ENCODE peak calls at places on chromosome 11, in five cellular contexts. One of them, this sample, is unnamed.

GRCh38 chr11:122724520-122724919 is 69.0 kb downstream of the UBASH3B start:
- DNase-seq in CD8-positive, alpha-beta memory T cell: no peak
- DNase-seq in neuronal stem cell: no peak
- DNase-seq in WERI-Rb-1: no peak
- DNase-seq in PC-3: no peak
- DNase-seq in this sample: no peak

GRCh38 chr11:2796508-2797180 is 88.9 kb downstream of the CDKN1C start:
- DNase-seq in CD8-positive, alpha-beta memory T cell: peak
- DNase-seq in neuronal stem cell: no peak
- DNase-seq in WERI-Rb-1: peak
- DNase-seq in PC-3: no peak
- DNase-seq in this sample: peak

GRCh38 chr11:10528121-10528520 is 12.9 kb downstream of the RNF141 start:
- DNase-seq in CD8-positive, alpha-beta memory T cell: no peak
- DNase-seq in neuronal stem cell: no peak
- DNase-seq in WERI-Rb-1: no peak
- DNase-seq in PC-3: no peak
- DNase-seq in this sample: no peak

GRCh38 chr11:134949716-134950115 is 537.7 kb upstream of the B3GAT1 start:
- DNase-seq in CD8-positive, alpha-beta memory T cell: no peak
- DNase-seq in neuronal stem cell: no peak
- DNase-seq in WERI-Rb-1: no peak
- DNase-seq in PC-3: no peak
- DNase-seq in this sample: no peak

GRCh38 chr11:66864924-66865697 is 8.2 kb downstream of the LRFN4 start:
- DNase-seq in CD8-positive, alpha-beta memory T cell: no peak
- DNase-seq in neuronal stem cell: no peak
- DNase-seq in WERI-Rb-1: no peak
- DNase-seq in PC-3: no peak
- DNase-seq in this sample: no peak

GRCh38 chr11:77407613-77408012 is 66.3 kb downstream of the PAK1 start:
- DNase-seq in CD8-positive, alpha-beta memory T cell: no peak
- DNase-seq in neuronal stem cell: no peak
- DNase-seq in WERI-Rb-1: no peak
- DNase-seq in PC-3: peak
- DNase-seq in this sample: peak

GRCh38 chr11:31412946-31413345 is 43.3 kb downstream of the DNAJC24 start:
- DNase-seq in CD8-positive, alpha-beta memory T cell: no peak
- DNase-seq in neuronal stem cell: no peak
- DNase-seq in WERI-Rb-1: no peak
- DNase-seq in PC-3: peak
- DNase-seq in this sample: no peak

GRCh38 chr11:20261526-20261925 is 101.3 kb upstream of the DBX1 start:
- DNase-seq in CD8-positive, alpha-beta memory T cell: no peak
- DNase-seq in neuronal stem cell: no peak
- DNase-seq in WERI-Rb-1: no peak
- DNase-seq in PC-3: no peak
- DNase-seq in this sample: no peak

GRCh38 chr11:71138737-71139425 is 113.5 kb downstream of the SHANK2 start:
- DNase-seq in CD8-positive, alpha-beta memory T cell: no peak
- DNase-seq in neuronal stem cell: peak
- DNase-seq in WERI-Rb-1: no peak
- DNase-seq in PC-3: no peak
- DNase-seq in this sample: no peak

GRCh38 chr11:123550620-123550917 is 103.9 kb downstream of the SCN3B start:
- DNase-seq in CD8-positive, alpha-beta memory T cell: no peak
- DNase-seq in neuronal stem cell: no peak
- DNase-seq in WERI-Rb-1: no peak
- DNase-seq in PC-3: no peak
- DNase-seq in this sample: no peak

GRCh38 chr11:115958089-115959000 is 454.1 kb upstream of the CADM1 start:
- DNase-seq in CD8-positive, alpha-beta memory T cell: no peak
- DNase-seq in neuronal stem cell: no peak
- DNase-seq in WERI-Rb-1: no peak
- DNase-seq in PC-3: no peak
- DNase-seq in this sample: no peak

GRCh38 chr11:126277322-126277721 is 5.6 kb upstream of the TIRAP start:
- DNase-seq in CD8-positive, alpha-beta memory T cell: no peak
- DNase-seq in neuronal stem cell: no peak
- DNase-seq in WERI-Rb-1: no peak
- DNase-seq in PC-3: no peak
- DNase-seq in this sample: peak

GRCh38 chr11:3949132-3949531 is 93.7 kb downstream of the STIM1 start:
- DNase-seq in CD8-positive, alpha-beta memory T cell: peak
- DNase-seq in neuronal stem cell: no peak
- DNase-seq in WERI-Rb-1: no peak
- DNase-seq in PC-3: no peak
- DNase-seq in this sample: no peak

GRCh38 chr11:113796663-113797259 is 17.2 kb downstream of the CLDN25 start:
- DNase-seq in CD8-positive, alpha-beta memory T cell: no peak
- DNase-seq in neuronal stem cell: no peak
- DNase-seq in WERI-Rb-1: peak
- DNase-seq in PC-3: peak
- DNase-seq in this sample: no peak

GRCh38 chr11:10856689-10857603 is 907 bp downstream of the ZBED5 start:
- DNase-seq in CD8-positive, alpha-beta memory T cell: no peak
- DNase-seq in neuronal stem cell: peak
- DNase-seq in WERI-Rb-1: peak
- DNase-seq in PC-3: peak
- DNase-seq in this sample: peak

GRCh38 chr11:57977709-57978108 is 46.0 kb upstream of the OR9Q1 start:
- DNase-seq in CD8-positive, alpha-beta memory T cell: no peak
- DNase-seq in neuronal stem cell: no peak
- DNase-seq in WERI-Rb-1: no peak
- DNase-seq in PC-3: no peak
- DNase-seq in this sample: no peak

GRCh38 chr11:36365937-36366336 is 69.8 kb downstream of the PRR5L start:
- DNase-seq in CD8-positive, alpha-beta memory T cell: no peak
- DNase-seq in neuronal stem cell: no peak
- DNase-seq in WERI-Rb-1: no peak
- DNase-seq in PC-3: no peak
- DNase-seq in this sample: no peak

GRCh38 chr11:2462092-2462985 is 17.5 kb downstream of the KCNQ1 start:
- DNase-seq in CD8-positive, alpha-beta memory T cell: no peak
- DNase-seq in neuronal stem cell: no peak
- DNase-seq in WERI-Rb-1: no peak
- DNase-seq in PC-3: no peak
- DNase-seq in this sample: no peak

GRCh38 chr11:65008016-65008415 is 5.9 kb upstream of the ARL2 start:
- DNase-seq in CD8-positive, alpha-beta memory T cell: no peak
- DNase-seq in neuronal stem cell: no peak
- DNase-seq in WERI-Rb-1: no peak
- DNase-seq in PC-3: peak
- DNase-seq in this sample: no peak

GRCh38 chr11:73980001-73980960 is 2.4 kb downstream of the UCP2 start:
- DNase-seq in CD8-positive, alpha-beta memory T cell: peak
- DNase-seq in neuronal stem cell: no peak
- DNase-seq in WERI-Rb-1: no peak
- DNase-seq in PC-3: peak
- DNase-seq in this sample: no peak

GRCh38 chr11:94895971-94896370 is 77.4 kb downstream of the CWC15 start:
- DNase-seq in CD8-positive, alpha-beta memory T cell: no peak
- DNase-seq in neuronal stem cell: no peak
- DNase-seq in WERI-Rb-1: no peak
- DNase-seq in PC-3: peak
- DNase-seq in this sample: no peak

GRCh38 chr11:114317738-114318137 is 21.5 kb downstream of the NNMT start:
- DNase-seq in CD8-positive, alpha-beta memory T cell: no peak
- DNase-seq in neuronal stem cell: peak
- DNase-seq in WERI-Rb-1: peak
- DNase-seq in PC-3: peak
- DNase-seq in this sample: no peak

GRCh38 chr11:19970944-19971343 is 189.3 kb downstream of the DBX1 start:
- DNase-seq in CD8-positive, alpha-beta memory T cell: no peak
- DNase-seq in neuronal stem cell: no peak
- DNase-seq in WERI-Rb-1: no peak
- DNase-seq in PC-3: no peak
- DNase-seq in this sample: no peak

GRCh38 chr11:35133656-35134055 is 5.3 kb upstream of the CD44 start:
- DNase-seq in CD8-positive, alpha-beta memory T cell: no peak
- DNase-seq in neuronal stem cell: no peak
- DNase-seq in WERI-Rb-1: no peak
- DNase-seq in PC-3: no peak
- DNase-seq in this sample: no peak

GRCh38 chr11:75264971-75265370 is 24.4 kb downstream of the TPBGL start:
- DNase-seq in CD8-positive, alpha-beta memory T cell: peak
- DNase-seq in neuronal stem cell: no peak
- DNase-seq in WERI-Rb-1: no peak
- DNase-seq in PC-3: no peak
- DNase-seq in this sample: peak

GRCh38 chr11:72072348-72072747 is 8.0 kb downstream of the NUMA1 start:
- DNase-seq in CD8-positive, alpha-beta memory T cell: no peak
- DNase-seq in neuronal stem cell: no peak
- DNase-seq in WERI-Rb-1: no peak
- DNase-seq in PC-3: peak
- DNase-seq in this sample: no peak

GRCh38 chr11:34345991-34346480 is 11.8 kb downstream of the ABTB2 start:
- DNase-seq in CD8-positive, alpha-beta memory T cell: no peak
- DNase-seq in neuronal stem cell: no peak
- DNase-seq in WERI-Rb-1: no peak
- DNase-seq in PC-3: no peak
- DNase-seq in this sample: no peak

GRCh38 chr11:63616953-63617352 is 2.7 kb upstream of the PLAAT3 start:
- DNase-seq in CD8-positive, alpha-beta memory T cell: no peak
- DNase-seq in neuronal stem cell: no peak
- DNase-seq in WERI-Rb-1: no peak
- DNase-seq in PC-3: no peak
- DNase-seq in this sample: no peak

GRCh38 chr11:31641477-31642062 is 132.0 kb downstream of the ELP4 start:
- DNase-seq in CD8-positive, alpha-beta memory T cell: no peak
- DNase-seq in neuronal stem cell: peak
- DNase-seq in WERI-Rb-1: peak
- DNase-seq in PC-3: peak
- DNase-seq in this sample: peak

GRCh38 chr11:117819096-117820040 is 5.2 kb downstream of the FXYD2 start:
- DNase-seq in CD8-positive, alpha-beta memory T cell: no peak
- DNase-seq in neuronal stem cell: peak
- DNase-seq in WERI-Rb-1: peak
- DNase-seq in PC-3: peak
- DNase-seq in this sample: no peak

GRCh38 chr11:71447791-71448256 is 369 bp downstream of the DHCR7 start:
- DNase-seq in CD8-positive, alpha-beta memory T cell: no peak
- DNase-seq in neuronal stem cell: peak
- DNase-seq in WERI-Rb-1: peak
- DNase-seq in PC-3: no peak
- DNase-seq in this sample: no peak

DNA sequence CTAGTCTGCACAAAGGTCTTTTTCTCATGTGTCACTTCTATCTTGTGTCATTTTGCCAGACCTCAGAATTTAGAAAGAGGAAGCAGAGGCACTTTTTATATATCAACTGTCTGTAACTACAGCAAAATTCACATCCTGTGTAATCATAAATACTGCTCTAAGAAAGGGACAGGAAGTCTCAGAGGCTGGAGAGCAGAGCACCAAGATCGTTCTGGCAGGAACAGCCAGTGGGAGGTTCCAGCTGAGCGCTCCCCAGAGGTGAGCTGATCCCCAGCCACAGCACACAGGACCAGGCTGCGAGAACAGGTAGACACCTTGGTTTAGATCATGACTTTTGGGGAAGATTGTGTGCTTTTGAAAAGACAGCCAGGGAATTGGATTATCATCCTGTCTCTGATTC is at the start of gene MS4A7:
- DNase-seq in CD8-positive, alpha-beta memory T cell: no peak
- DNase-seq in neuronal stem cell: no peak
- DNase-seq in WERI-Rb-1: no peak
- DNase-seq in PC-3: peak
- DNase-seq in this sample: peak
- H3K4me3 ChIP-seq in CD8-positive, alpha-beta memory T cell: no peak
- H3K4me3 ChIP-seq in neuronal stem cell: no peak
- H3K4me3 ChIP-seq in WERI-Rb-1: no peak
- H3K4me3 ChIP-seq in PC-3: no peak
- H3K4me3 ChIP-seq in this sample: peak

GRCh38 chr11:963852-964251 is 38.2 kb downstream of the AP2A2 start:
- DNase-seq in CD8-positive, alpha-beta memory T cell: no peak
- DNase-seq in neuronal stem cell: no peak
- DNase-seq in WERI-Rb-1: no peak
- DNase-seq in PC-3: no peak
- DNase-seq in this sample: no peak
- H3K4me3 ChIP-seq in CD8-positive, alpha-beta memory T cell: no peak
- H3K4me3 ChIP-seq in neuronal stem cell: no peak
- H3K4me3 ChIP-seq in WERI-Rb-1: no peak
- H3K4me3 ChIP-seq in PC-3: no peak
- H3K4me3 ChIP-seq in this sample: no peak

GRCh38 chr11:119752946-119753345 is 23.9 kb upstream of the NECTIN1 start:
- DNase-seq in CD8-positive, alpha-beta memory T cell: no peak
- DNase-seq in neuronal stem cell: no peak
- DNase-seq in WERI-Rb-1: peak
- DNase-seq in PC-3: no peak
- DNase-seq in this sample: no peak

GRCh38 chr11:119755351-119756071 is 26.5 kb upstream of the NECTIN1 start:
- DNase-seq in CD8-positive, alpha-beta memory T cell: no peak
- DNase-seq in neuronal stem cell: no peak
- DNase-seq in WERI-Rb-1: peak
- DNase-seq in PC-3: no peak
- DNase-seq in this sample: no peak

GRCh38 chr11:119754199-119754598 is 25.2 kb upstream of the NECTIN1 start:
- DNase-seq in CD8-positive, alpha-beta memory T cell: no peak
- DNase-seq in neuronal stem cell: no peak
- DNase-seq in WERI-Rb-1: no peak
- DNase-seq in PC-3: no peak
- DNase-seq in this sample: no peak

GRCh38 chr11:119756169-119756568 is 27.2 kb upstream of the NECTIN1 start:
- DNase-seq in CD8-positive, alpha-beta memory T cell: no peak
- DNase-seq in neuronal stem cell: no peak
- DNase-seq in WERI-Rb-1: no peak
- DNase-seq in PC-3: no peak
- DNase-seq in this sample: no peak

GRCh38 chr11:119754656-119755350 is 25.8 kb upstream of the NECTIN1 start:
- DNase-seq in CD8-positive, alpha-beta memory T cell: no peak
- DNase-seq in neuronal stem cell: no peak
- DNase-seq in WERI-Rb-1: no peak
- DNase-seq in PC-3: no peak
- DNase-seq in this sample: no peak
- H3K4me3 ChIP-seq in CD8-positive, alpha-beta memory T cell: no peak
- H3K4me3 ChIP-seq in neuronal stem cell: no peak
- H3K4me3 ChIP-seq in WERI-Rb-1: no peak
- H3K4me3 ChIP-seq in PC-3: no peak
- H3K4me3 ChIP-seq in this sample: no peak

GRCh38 chr11:45037425-45038005 is 86.8 kb upstream of the TP53I11 start:
- DNase-seq in CD8-positive, alpha-beta memory T cell: no peak
- DNase-seq in neuronal stem cell: no peak
- DNase-seq in WERI-Rb-1: no peak
- DNase-seq in PC-3: peak
- DNase-seq in this sample: no peak
- H3K4me3 ChIP-seq in CD8-positive, alpha-beta memory T cell: no peak
- H3K4me3 ChIP-seq in neuronal stem cell: no peak
- H3K4me3 ChIP-seq in WERI-Rb-1: no peak
- H3K4me3 ChIP-seq in PC-3: no peak
- H3K4me3 ChIP-seq in this sample: no peak

GRCh38 chr11:83736689-83737088 is 450.5 kb upstream of the CCDC90B start:
- DNase-seq in CD8-positive, alpha-beta memory T cell: no peak
- DNase-seq in neuronal stem cell: no peak
- DNase-seq in WERI-Rb-1: no peak
- DNase-seq in PC-3: peak
- DNase-seq in this sample: no peak
- H3K4me3 ChIP-seq in CD8-positive, alpha-beta memory T cell: no peak
- H3K4me3 ChIP-seq in neuronal stem cell: no peak
- H3K4me3 ChIP-seq in WERI-Rb-1: no peak
- H3K4me3 ChIP-seq in PC-3: no peak
- H3K4me3 ChIP-seq in this sample: no peak

This sample was measured in right lobe of liver.